ENCODE peak calls at places on chromosomes 11 and 22, in ten cellular contexts. L, X, U, F, H, M, W, J, P and O are unnamed samples.
A peak's percentile ranks its signal among the peaks of the same experiment; 100 is the strongest.

GRCh38 chr11:97938789-97939188 is 1082.0 kb upstream of the CNTN5 start:
- DNase-seq in W (no peak), L (no peak), X (no peak), U (no peak), J (no peak), F (no peak), P (no peak), H (no peak), M (no peak), O (no peak)

GRCh38 chr11:62880231-62880802 is 379 bp upstream of the SLC3A2 start:
- DNase-seq in P (no peak), X (no peak), M (peak; percentile 90), F (no peak), W (peak; percentile 88), H (no peak), L (no peak), J (peak; percentile 90), U (no peak), O (peak; percentile 56)

GRCh38 chr11:26741036-26741435 is 19.2 kb upstream of the SLC5A12 start:
- DNase-seq in W (no peak), P (no peak), F (peak; percentile 57), J (peak; percentile 28), L (no peak), X (peak; percentile 28), M (no peak), U (no peak), H (no peak), O (no peak)

GRCh38 chr11:61609970-61610347 is 29.1 kb upstream of the SYT7 start:
- DNase-seq in H (no peak), L (no peak), X (no peak), P (peak; percentile 41), M (no peak), W (no peak), F (no peak), U (no peak), J (no peak), O (no peak)

GRCh38 chr11:123536690-123537437 is 106.8 kb downstream of the GRAMD1B start:
- DNase-seq in J (peak; percentile 20), L (no peak), X (no peak), F (no peak), W (no peak), U (peak; percentile 20), P (peak; percentile 24), H (no peak), M (peak; percentile 44), O (no peak)

GRCh38 chr22:37632174-37633081 is 7.0 kb upstream of the SH3BP1 start:
- DNase-seq in F (no peak), X (no peak), L (no peak), J (no peak), U (no peak), P (no peak), M (no peak), H (no peak), W (no peak), O (no peak)

GRCh38 chr11:85723088-85723487 is 37.1 kb upstream of the CCDC89 start:
- DNase-seq in L (no peak), J (no peak), M (no peak), P (no peak), H (no peak), F (no peak), W (no peak), U (no peak), X (no peak), O (no peak)

GRCh38 chr22:40635940-40636379 is 559 bp downstream of the MRTFA start:
- DNase-seq in U (peak; percentile 35), W (no peak), H (no peak), P (peak; percentile 18), M (no peak), J (no peak), X (no peak), L (no peak), F (no peak), O (no peak)

GRCh38 chr11:65298131-65298535 is 16.5 kb upstream of the CDC42EP2 start:
- DNase-seq in F (no peak), J (peak; percentile 76), M (no peak), W (peak; percentile 78), P (peak; percentile 50), H (no peak), L (no peak), U (no peak), X (no peak), O (no peak)

GRCh38 chr11:43895601-43896000 is 15.0 kb downstream of the ALKBH3 start:
- DNase-seq in W (no peak), M (no peak), X (no peak), L (no peak), J (no peak), F (no peak), U (no peak), P (no peak), H (no peak), O (no peak)

GRCh38 chr11:70522613-70523311 is 124.4 kb downstream of the CTTN start:
- DNase-seq in M (no peak), L (no peak), U (no peak), W (no peak), F (no peak), P (peak; percentile 28), X (no peak), H (no peak), J (no peak), O (no peak)

GRCh38 chr22:23113067-23113846 is 28.5 kb downstream of the RSPH14 start:
- DNase-seq in W (peak; percentile 54), U (no peak), H (no peak), F (peak; percentile 46), P (no peak), X (no peak), M (no peak), L (no peak), J (peak; percentile 64), O (peak; percentile 11)

DNA sequence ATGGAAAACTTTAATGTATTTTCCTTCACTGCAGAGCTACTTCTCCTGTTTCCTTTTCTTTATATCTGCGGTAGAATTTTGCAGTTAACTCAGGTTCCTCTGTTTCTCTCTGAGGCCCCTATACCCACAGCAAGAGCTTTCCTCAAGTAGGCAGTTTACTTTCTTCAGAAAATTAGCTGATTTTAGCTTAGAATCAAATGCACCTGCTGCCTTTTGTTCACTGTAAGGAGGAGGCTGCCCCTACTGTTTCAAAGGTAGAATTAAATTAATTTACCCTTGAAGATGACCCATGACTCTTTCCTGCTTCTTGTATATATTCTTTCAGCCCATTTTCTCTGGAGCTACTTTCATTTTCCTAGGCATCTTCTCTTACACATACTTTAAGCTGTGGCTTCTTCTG is 68.7 kb upstream of the GDPD4 start:
- DNase-seq in P (no peak), M (no peak), J (no peak), U (no peak), H (no peak), W (no peak), L (no peak), X (no peak), F (no peak), O (no peak)
- TF ChIP-seq CTCF in P (no peak), M (no peak), J (no peak), U (no peak), H (peak; percentile 25), W (no peak), L (no peak), X (no peak), F (no peak), O (peak; percentile 14)

DNA sequence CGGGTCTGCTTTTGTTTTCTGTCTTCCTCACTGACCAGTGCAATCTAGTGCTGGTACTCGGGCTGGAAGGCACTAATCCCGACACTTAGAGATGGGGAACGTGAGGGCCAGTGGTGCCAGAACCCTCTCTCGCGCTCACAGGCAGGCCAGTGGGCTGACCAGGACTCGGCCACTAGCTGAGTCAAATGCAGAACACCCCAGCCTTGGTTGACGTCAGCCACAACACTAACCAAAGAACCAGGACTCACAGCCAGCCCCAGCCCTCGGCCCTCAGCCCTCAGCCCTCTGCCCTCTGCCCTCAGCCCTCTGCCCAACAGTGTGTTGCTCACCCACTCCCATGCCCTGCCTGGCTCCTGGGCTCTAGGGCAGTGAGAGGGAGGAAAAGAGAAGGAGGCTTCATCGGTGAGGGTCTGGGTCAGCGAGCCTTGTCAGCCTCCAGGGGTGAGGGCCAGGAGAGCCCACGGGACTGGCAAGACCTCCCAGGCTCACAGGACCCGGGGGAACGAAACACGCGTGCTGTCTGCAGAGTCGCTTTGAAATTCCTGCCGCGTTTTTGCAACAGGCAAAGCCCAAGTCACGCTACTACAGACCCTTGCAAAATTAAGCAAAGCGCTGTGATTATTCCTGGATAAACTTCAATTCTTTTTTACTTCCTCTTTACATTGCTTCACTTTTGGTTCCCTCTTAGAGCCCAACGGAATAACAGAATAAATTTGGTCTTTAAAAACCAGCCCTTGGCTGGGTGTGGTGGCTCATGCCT is 27.5 kb downstream of the KIAA0930 start:
- DNase-seq in L (no peak), P (peak; percentile 31), H (no peak), U (no peak), J (peak; percentile 48), W (peak; percentile 81), M (no peak), X (no peak), F (no peak), O (no peak)
- H3K4me3 ChIP-seq in L (peak overlapping the region; percentile 19), P (no peak overlapping the region), H (no peak overlapping the region), U (no peak overlapping the region), J (no peak overlapping the region), W (peak overlapping the region; percentile 30), M (no peak overlapping the region), X (no peak overlapping the region), F (peak overlapping the region; percentile 49), O (peak overlapping the region; percentile 54)

GRCh38 chr11:6542727-6543126 is 45.6 kb downstream of the DNHD1 start:
- DNase-seq in M (no peak), J (no peak), H (no peak), F (no peak), W (no peak), L (no peak), U (no peak), X (no peak), P (no peak), O (no peak)
- TF ChIP-seq CTCF in M (no peak), J (no peak), H (no peak), F (no peak), W (no peak), L (no peak), U (no peak), X (no peak), P (no peak), O (no peak)

DNA sequence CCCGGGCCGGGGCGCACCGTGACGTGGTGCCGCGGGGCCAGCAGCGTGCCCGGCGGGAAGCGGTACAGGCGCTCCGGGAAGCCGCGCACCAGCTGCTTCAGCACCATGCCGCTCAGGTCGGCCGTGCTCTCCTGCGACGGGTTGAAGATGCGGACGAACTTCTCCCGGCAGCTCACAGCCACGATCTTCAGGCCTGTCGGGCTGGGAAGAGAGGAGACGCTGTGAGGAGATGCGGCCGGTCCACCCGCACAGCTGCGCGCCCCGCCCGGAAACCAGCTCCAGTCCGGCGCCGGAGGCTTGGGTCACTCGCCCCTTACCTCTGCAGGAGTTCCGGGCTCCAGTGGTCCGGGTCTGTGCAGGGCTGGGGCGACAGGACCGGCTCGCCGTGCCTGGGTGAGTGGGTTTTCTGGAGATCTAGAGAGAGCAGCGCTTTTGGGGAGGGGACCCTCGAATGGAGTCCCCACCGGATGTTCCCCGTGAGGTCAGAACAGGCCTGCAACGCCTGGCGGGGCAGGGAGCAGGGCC is 4.3 kb downstream of the LMNTD2 start:
- DNase-seq in X (no peak), P (no peak), J (no peak), F (no peak), M (no peak), W (no peak), U (no peak), L (no peak), H (no peak), O (no peak)
- H3K4me3 ChIP-seq in X (no peak overlapping the region), P (no peak overlapping the region), J (no peak overlapping the region), F (no peak overlapping the region), M (no peak overlapping the region), W (no peak overlapping the region), U (peak overlapping the region; percentile 54), L (no peak overlapping the region), H (no peak overlapping the region), O (no peak overlapping the region)